ENCODE peak calls at places on chromosomes 13 and 19, in six cellular contexts. P is fibroblast of pulmonary artery; J is NCI-H1930; E is activated CD4-positive, alpha-beta T cell treated with anti-CD3 and anti-CD28 coated beads, Interleukin-2, amount 10 ng/mL, durations not matched to agents 7 days and 5 days; O is caudate nucleus; A is GM12891. X is an unnamed sample.

GRCh38 chr19:48419158-48419920 is 25.9 kb downstream of the GRIN2D start:
- DNase-seq in J (peak), P (peak), E (peak), O (peak), A (no peak), X (peak)

GRCh38 chr19:694481-695349 is 537 bp downstream of the PRSS57 start:
- DNase-seq in J (no peak), A (no peak), O (no peak), P (no peak), E (no peak), X (no peak)

GRCh38 chr13:84296386-84296785 is 414.1 kb upstream of the SLITRK1 start:
- DNase-seq in E (no peak), O (no peak), J (no peak), A (no peak), P (no peak), X (no peak)

GRCh38 chr13:28659611-28659970 is 661 bp downstream of the POMP start:
- DNase-seq in J (no peak), A (no peak), P (peak), O (no peak), E (peak), X (no peak)

GRCh38 chr13:98285317-98285716 is 108.2 kb upstream of the RNF113B start:
- DNase-seq in J (peak), A (no peak), E (no peak), P (no peak), O (no peak), X (no peak)

GRCh38 chr13:59898066-59898465 is 265.7 kb downstream of the DIAPH3 start:
- DNase-seq in J (no peak), E (no peak), P (no peak), O (no peak), A (no peak), X (no peak)

GRCh38 chr19:35436477-35437141 is 11.4 kb upstream of the FFAR2 start:
- DNase-seq in J (no peak), A (no peak), O (no peak), E (peak), P (peak), X (no peak)

GRCh38 chr19:33821871-33822270 is 25.2 kb downstream of the KCTD15 start:
- DNase-seq in E (no peak), P (no peak), A (no peak), O (no peak), J (no peak), X (no peak)

GRCh38 chr19:6224308-6224675 is 55.5 kb downstream of the MLLT1 start:
- DNase-seq in P (no peak), A (no peak), O (no peak), E (no peak), J (no peak), X (no peak)

GRCh38 chr13:101925731-101926130 is 473.3 kb downstream of the ITGBL1 start:
- DNase-seq in O (no peak), P (no peak), A (no peak), E (no peak), J (no peak), X (no peak)

GRCh38 chr13:95858286-95859075 is 181.5 kb downstream of the DNAJC3 start:
- DNase-seq in J (no peak), A (no peak), E (no peak), O (no peak), P (peak), X (no peak)

X was measured in DND-41.